ENCODE peak calls at places on chromosomes 6 and 20, in eight cellular contexts. O is type B pancreatic cell, M is esophagus squamous epithelium, A is GM20000, C is cardiac fibroblast, G is mucosa of descending colon, X is GM06990, Y is cardiac muscle cell. E is an unnamed sample.

GRCh38 chr6:87700351-87700728 is 1.7 kb downstream of the AKIRIN2 start:
- DNase-seq in Y (no peak), G (no peak), C (no peak), M (no peak), A (no peak), X (no peak), O (no peak), E (no peak)

GRCh38 chr6:168583821-168584220 is 142.8 kb downstream of the SMOC2 start:
- DNase-seq in C (no peak), A (no peak), G (no peak), X (no peak), M (no peak), O (no peak), Y (no peak), E (no peak)

GRCh38 chr6:125511809-125512341 is 210.1 kb upstream of the HDDC2 start:
- DNase-seq in M (no peak), A (no peak), C (peak; percentile 69), G (no peak), Y (peak; percentile 56), O (no peak), X (no peak), E (no peak)

GRCh38 chr6:154358019-154358545 is 1.5 kb upstream of the IPCEF1 start:
- DNase-seq in A (no peak), M (no peak), Y (no peak), C (no peak), O (no peak), G (no peak), X (no peak), E (no peak)

GRCh38 chr6:86724695-86725094 is 212.6 kb upstream of the HTR1E start:
- DNase-seq in X (no peak), O (no peak), G (no peak), C (no peak), Y (no peak), M (no peak), A (no peak), E (no peak)

GRCh38 chr20:21090112-21090737 is 15.9 kb downstream of the LINC00237 start:
- DNase-seq in A (no peak), O (no peak), Y (no peak), G (no peak), X (no peak), C (no peak), M (no peak), E (no peak)

GRCh38 chr20:5172167-5172586 is 45.4 kb downstream of the CDS2 start:
- DNase-seq in G (no peak), C (no peak), M (no peak), Y (no peak), X (no peak), O (no peak), A (peak; percentile 45), E (peak; percentile 59)

GRCh38 chr6:93474733-93475179 is 55.4 kb upstream of the EPHA7 start:
- DNase-seq in M (no peak), O (no peak), A (no peak), G (no peak), X (no peak), C (no peak), Y (no peak), E (no peak)

GRCh38 chr20:46402236-46402886 is 4.1 kb downstream of the ELMO2 start:
- DNase-seq in A (no peak), Y (peak; percentile 13), X (no peak), G (no peak), M (no peak), C (no peak), O (no peak), E (no peak)

GRCh38 chr20:45070932-45071632 is 29.8 kb downstream of the KCNS1 start:
- DNase-seq in Y (peak; percentile 69), X (no peak), O (no peak), G (no peak), M (no peak), C (peak; percentile 59), A (no peak), E (no peak)

GRCh38 chr20:2140561-2140960 is 38.9 kb downstream of the STK35 start:
- DNase-seq in A (no peak), C (peak; percentile 31), G (no peak), X (no peak), Y (peak; percentile 57), O (no peak), M (no peak), E (no peak)

GRCh38 chr6:147382945-147383554 is 125.4 kb upstream of the SAMD5 start:
- DNase-seq in M (no peak), O (no peak), A (no peak), Y (peak; percentile 59), G (no peak), C (peak; percentile 70), X (no peak), E (no peak)

GRCh38 chr6:5695260-5696245 is 311.2 kb downstream of the NRN1 start:
- DNase-seq in A (no peak), Y (peak; percentile 51), G (no peak), C (peak; percentile 32), O (no peak), X (no peak), M (no peak), E (no peak)

GRCh38 chr6:37331047-37331446 is 22.7 kb upstream of the RNF8 start:
- DNase-seq in Y (no peak), O (no peak), X (no peak), G (no peak), M (no peak), A (no peak), C (no peak), E (no peak)

GRCh38 chr6:112163295-112164257 is 76.2 kb downstream of the FAM229B start:
- DNase-seq in X (peak; percentile 23), Y (peak; percentile 50), C (peak; percentile 50), O (peak; percentile 78), M (no peak), A (peak; percentile 77), G (peak; percentile 66), E (peak; percentile 72)

DNA sequence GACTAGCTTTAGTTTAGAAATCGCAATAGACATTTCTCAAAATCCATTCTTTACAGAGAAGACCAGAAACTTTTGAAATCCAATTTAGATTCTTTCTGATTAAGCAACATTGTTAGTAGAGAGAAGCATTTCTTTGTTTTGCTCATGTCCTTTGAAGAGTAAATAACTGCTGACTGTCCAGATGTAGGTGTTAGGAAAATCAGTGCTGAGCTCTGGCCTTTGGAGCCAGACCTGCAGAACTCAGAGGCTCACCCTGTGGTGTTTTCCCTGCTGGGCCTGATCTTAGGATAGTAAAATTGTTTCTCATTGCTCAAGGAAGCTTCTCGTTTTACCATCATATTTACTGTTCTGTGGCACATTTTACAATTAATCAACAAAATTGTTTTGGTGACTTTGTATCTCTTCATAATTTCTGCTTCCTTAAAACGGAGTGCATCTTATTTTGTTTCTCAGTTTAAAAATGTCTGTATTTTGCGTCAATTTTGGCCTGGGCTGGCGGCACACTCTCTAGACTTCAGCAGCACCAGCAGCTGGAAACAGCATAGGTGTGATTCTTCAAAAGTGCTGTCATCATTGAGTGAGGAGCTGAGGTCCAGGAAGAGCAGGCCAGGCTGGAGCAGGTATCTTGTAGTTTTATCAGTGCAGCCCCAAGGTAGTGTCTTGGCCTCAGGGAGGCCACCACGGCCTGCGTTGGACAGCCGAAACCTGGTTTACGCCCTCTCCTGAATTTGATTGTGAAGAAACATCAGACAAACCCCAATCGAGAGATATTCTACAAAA is 8.3 kb upstream of the ZDHHC14 start:
- DNase-seq in X (no peak), M (no peak), O (no peak), G (no peak), A (no peak), C (no peak), Y (no peak), E (no peak)
- TF ChIP-seq CTCF in X (no peak), M (no peak), O (no peak), G (no peak), A (no peak), C (no peak), Y (no peak), E (no peak)

GRCh38 chr6:33410711-33411631 is at the start of gene PHF1:
- DNase-seq in G (peak; percentile 89), C (peak; percentile 88), Y (peak; percentile 91), O (no peak), X (no peak), A (peak; percentile 92), M (no peak), E (peak; percentile 89)
- TF ChIP-seq CTCF in G (no peak), C (no peak), Y (no peak), O (no peak), X (no peak), A (no peak), M (no peak), E (no peak)

GRCh38 chr6:15465212-15465611 is 197.6 kb downstream of the DTNBP1 start:
- DNase-seq in Y (no peak), C (no peak), G (no peak), A (no peak), O (no peak), M (no peak), X (no peak), E (no peak)

GRCh38 chr6:15461127-15461944 is 201.5 kb downstream of the DTNBP1 start:
- DNase-seq in X (no peak), G (no peak), Y (no peak), M (no peak), O (no peak), C (no peak), A (no peak), E (no peak)

GRCh38 chr6:15462717-15463525 is 199.9 kb downstream of the DTNBP1 start:
- DNase-seq in M (no peak), O (no peak), C (no peak), Y (peak; percentile 46), G (no peak), X (no peak), A (no peak), E (no peak)

GRCh38 chr6:15460110-15460727 is 202.6 kb downstream of the DTNBP1 start:
- DNase-seq in G (no peak), C (no peak), M (no peak), X (no peak), A (no peak), Y (no peak), O (no peak), E (no peak)

DNA sequence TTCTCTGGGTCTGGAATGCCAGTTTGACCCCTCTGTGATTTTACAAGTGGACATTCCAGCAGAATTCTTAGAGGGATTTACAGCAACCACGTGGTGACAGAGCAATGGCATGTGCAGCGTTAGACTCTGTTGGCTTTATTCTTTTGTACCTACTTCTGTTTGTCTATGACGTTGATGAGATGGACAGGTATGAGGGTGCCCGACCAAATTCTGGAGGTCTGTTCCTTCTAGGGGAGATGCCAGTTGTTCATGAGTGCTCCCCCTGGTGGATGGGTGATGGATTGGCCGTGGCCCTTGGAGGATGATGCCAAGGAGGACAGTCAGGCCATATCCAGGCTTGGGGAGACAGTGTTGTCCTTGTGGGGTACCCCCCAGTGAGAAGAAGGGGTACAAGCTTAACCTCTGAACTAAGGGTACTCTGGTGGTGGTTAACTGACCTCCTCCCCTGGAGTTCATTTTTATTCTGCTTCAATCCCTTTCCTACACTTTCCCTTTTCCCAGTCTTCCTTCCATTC is 198.6 kb downstream of the DTNBP1 start:
- DNase-seq in O (no peak), Y (no peak), M (no peak), X (no peak), A (peak; percentile 53), G (no peak), C (peak; percentile 27), E (peak; percentile 44)
- TF ChIP-seq CTCF in O (peak; percentile 71), Y (peak; percentile 63), M (peak; percentile 55), X (peak; percentile 88), A (peak; percentile 64), G (peak; percentile 55), C (peak; percentile 69), E (peak; percentile 57)

DNA sequence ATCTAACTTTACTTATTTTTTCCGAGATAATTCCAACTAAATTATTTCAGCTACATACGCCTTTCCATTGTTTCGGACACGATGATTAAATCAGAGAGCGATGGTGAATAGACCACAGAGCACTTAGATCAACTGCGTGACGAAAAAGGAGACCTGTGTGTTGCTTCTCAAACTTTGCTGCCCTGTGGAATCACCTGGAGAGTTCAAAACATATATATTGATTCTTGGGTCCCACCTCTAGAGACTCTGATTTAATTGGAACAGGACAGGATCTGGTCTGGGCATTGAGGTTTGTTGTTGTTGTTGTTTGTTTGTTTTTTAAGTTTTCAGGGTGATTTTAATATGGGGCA is 401 bp upstream of the TNFRSF21 start:
- DNase-seq in M (no peak), A (no peak), C (no peak), Y (no peak), G (no peak), X (no peak), O (no peak), E (no peak)
- TF ChIP-seq CTCF in M (no peak), A (no peak), C (no peak), Y (no peak), G (no peak), X (no peak), O (no peak), E (no peak)